ENCODE peak calls at places on chromosome 5, in eight cellular contexts. One of them, this sample, is unnamed.

GRCh38 chr5:173753307-173754168 is 134.6 kb upstream of the CPEB4 start:
- DNase-seq in effector memory CD4-positive, alpha-beta T cell: no peak
- DNase-seq in left lung: no peak
- DNase-seq in ovary: no peak
- DNase-seq in neuronal stem cell: peak; percentile 62
- DNase-seq in Peyer's patch: no peak
- DNase-seq in tibial nerve: no peak
- DNase-seq in GM23248: no peak
- DNase-seq in this sample: no peak

GRCh38 chr5:9545959-9546851 is at the start of gene SEMA5A:
- DNase-seq in tibial nerve: peak; percentile 36
- DNase-seq in left lung: peak; percentile 87
- DNase-seq in effector memory CD4-positive, alpha-beta T cell: peak; percentile 41
- DNase-seq in Peyer's patch: no peak
- DNase-seq in GM23248: peak; percentile 86
- DNase-seq in ovary: peak; percentile 80
- DNase-seq in neuronal stem cell: peak; percentile 73
- DNase-seq in this sample: no peak

GRCh38 chr5:135173662-135174290 is 139.7 kb upstream of the PITX1 start:
- DNase-seq in neuronal stem cell: no peak
- DNase-seq in effector memory CD4-positive, alpha-beta T cell: no peak
- DNase-seq in tibial nerve: no peak
- DNase-seq in left lung: no peak
- DNase-seq in Peyer's patch: no peak
- DNase-seq in GM23248: no peak
- DNase-seq in ovary: no peak
- DNase-seq in this sample: no peak

GRCh38 chr5:135398160-135398854 is 724 bp downstream of the MACROH2A1 start:
- DNase-seq in Peyer's patch: peak; percentile 57
- DNase-seq in effector memory CD4-positive, alpha-beta T cell: peak; percentile 22
- DNase-seq in neuronal stem cell: peak; percentile 44
- DNase-seq in GM23248: peak; percentile 74
- DNase-seq in ovary: peak; percentile 57
- DNase-seq in left lung: peak; percentile 67
- DNase-seq in tibial nerve: no peak
- DNase-seq in this sample: no peak

GRCh38 chr5:76083555-76084495 is 642 bp downstream of the SV2C start:
- DNase-seq in tibial nerve: no peak
- DNase-seq in left lung: no peak
- DNase-seq in Peyer's patch: no peak
- DNase-seq in neuronal stem cell: peak; percentile 46
- DNase-seq in ovary: no peak
- DNase-seq in GM23248: peak; percentile 20
- DNase-seq in effector memory CD4-positive, alpha-beta T cell: no peak
- DNase-seq in this sample: no peak

GRCh38 chr5:53607896-53608295 is 47.5 kb downstream of the NDUFS4 start:
- DNase-seq in Peyer's patch: no peak
- DNase-seq in GM23248: peak; percentile 42
- DNase-seq in neuronal stem cell: no peak
- DNase-seq in left lung: no peak
- DNase-seq in tibial nerve: no peak
- DNase-seq in ovary: no peak
- DNase-seq in effector memory CD4-positive, alpha-beta T cell: no peak
- DNase-seq in this sample: no peak

GRCh38 chr5:37495210-37495609 is 116.1 kb downstream of the WDR70 start:
- DNase-seq in GM23248: peak; percentile 54
- DNase-seq in neuronal stem cell: no peak
- DNase-seq in ovary: no peak
- DNase-seq in effector memory CD4-positive, alpha-beta T cell: no peak
- DNase-seq in tibial nerve: no peak
- DNase-seq in Peyer's patch: no peak
- DNase-seq in left lung: no peak
- DNase-seq in this sample: no peak

GRCh38 chr5:40570408-40571129 is 109.1 kb upstream of the PTGER4 start:
- DNase-seq in GM23248: peak; percentile 85
- DNase-seq in neuronal stem cell: no peak
- DNase-seq in ovary: no peak
- DNase-seq in tibial nerve: no peak
- DNase-seq in Peyer's patch: no peak
- DNase-seq in effector memory CD4-positive, alpha-beta T cell: no peak
- DNase-seq in left lung: no peak
- DNase-seq in this sample: peak; percentile 78

GRCh38 chr5:32916648-32917047 is 205.5 kb downstream of the NPR3 start:
- DNase-seq in GM23248: peak; percentile 62
- DNase-seq in neuronal stem cell: no peak
- DNase-seq in left lung: no peak
- DNase-seq in ovary: peak; percentile 29
- DNase-seq in tibial nerve: no peak
- DNase-seq in effector memory CD4-positive, alpha-beta T cell: no peak
- DNase-seq in Peyer's patch: no peak
- DNase-seq in this sample: peak; percentile 15

GRCh38 chr5:39517800-39518199 is 93.0 kb upstream of the DAB2 start:
- DNase-seq in neuronal stem cell: no peak
- DNase-seq in left lung: no peak
- DNase-seq in effector memory CD4-positive, alpha-beta T cell: no peak
- DNase-seq in Peyer's patch: no peak
- DNase-seq in tibial nerve: no peak
- DNase-seq in ovary: no peak
- DNase-seq in GM23248: peak; percentile 90
- DNase-seq in this sample: no peak

GRCh38 chr5:138241688-138242547 is 28.8 kb upstream of the CDC23 start:
- DNase-seq in left lung: no peak
- DNase-seq in tibial nerve: peak; percentile 9
- DNase-seq in ovary: peak; percentile 22
- DNase-seq in effector memory CD4-positive, alpha-beta T cell: no peak
- DNase-seq in GM23248: peak; percentile 57
- DNase-seq in neuronal stem cell: peak; percentile 39
- DNase-seq in Peyer's patch: no peak
- DNase-seq in this sample: no peak

GRCh38 chr5:78720234-78720985 is 71.8 kb upstream of the LHFPL2 start:
- DNase-seq in effector memory CD4-positive, alpha-beta T cell: no peak
- DNase-seq in tibial nerve: no peak
- DNase-seq in GM23248: no peak
- DNase-seq in neuronal stem cell: peak; percentile 26
- DNase-seq in Peyer's patch: no peak
- DNase-seq in left lung: peak; percentile 66
- DNase-seq in ovary: no peak
- DNase-seq in this sample: no peak
- H3K4me1 ChIP-seq in effector memory CD4-positive, alpha-beta T cell: no peaks in the 10 kb centered on the region
- H3K4me1 ChIP-seq in tibial nerve: no peaks in the 10 kb centered on the region
- H3K4me1 ChIP-seq in GM23248: peaks cover 20% of the 10 kb centered on the region
- H3K4me1 ChIP-seq in neuronal stem cell: peaks cover 10% of the 10 kb centered on the region
- H3K4me1 ChIP-seq in Peyer's patch: peaks cover 8% of the 10 kb centered on the region
- H3K4me1 ChIP-seq in left lung: peaks cover 9% of the 10 kb centered on the region
- H3K4me1 ChIP-seq in ovary: no peaks in the 10 kb centered on the region
- H3K4me1 ChIP-seq in this sample: peaks cover 5% of the 10 kb centered on the region

DNA sequence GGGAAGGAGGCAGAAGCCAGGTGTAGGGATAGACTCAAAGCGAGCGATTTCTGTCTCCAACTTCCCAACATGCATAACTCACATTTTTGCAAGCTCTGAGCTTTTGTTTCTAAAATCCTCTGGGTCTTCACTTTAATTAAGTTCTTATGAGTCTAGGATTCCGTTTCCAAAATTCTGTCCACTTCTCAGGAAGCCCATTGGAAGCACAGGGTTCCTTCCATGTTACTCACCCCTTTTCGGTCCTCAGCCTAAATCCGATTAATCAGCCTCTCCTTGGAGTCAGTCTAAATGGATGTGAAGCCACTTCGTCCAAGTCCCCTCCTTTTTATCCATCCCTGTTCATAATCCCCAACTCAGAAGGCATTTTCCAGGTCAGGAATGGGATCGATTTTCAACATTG is 1.4 kb downstream of the GPX3 start:
- DNase-seq in Peyer's patch: no peak
- DNase-seq in tibial nerve: no peak
- DNase-seq in effector memory CD4-positive, alpha-beta T cell: no peak
- DNase-seq in ovary: no peak
- DNase-seq in GM23248: no peak
- DNase-seq in left lung: no peak
- DNase-seq in neuronal stem cell: no peak
- DNase-seq in this sample: no peak
- H3K4me1 ChIP-seq in Peyer's patch: peaks cover 45% of the 10 kb centered on the region
- H3K4me1 ChIP-seq in tibial nerve: peaks cover 33% of the 10 kb centered on the region
- H3K4me1 ChIP-seq in effector memory CD4-positive, alpha-beta T cell: peaks cover 17% of the 10 kb centered on the region
- H3K4me1 ChIP-seq in ovary: peaks cover 30% of the 10 kb centered on the region
- H3K4me1 ChIP-seq in GM23248: no peaks in the 10 kb centered on the region
- H3K4me1 ChIP-seq in left lung: peaks cover 27% of the 10 kb centered on the region
- H3K4me1 ChIP-seq in neuronal stem cell: no peaks in the 10 kb centered on the region
- H3K4me1 ChIP-seq in this sample: peaks cover 2% of the 10 kb centered on the region

GRCh38 chr5:134055015-134055414 is 50.2 kb upstream of the VDAC1 start:
- DNase-seq in left lung: no peak
- DNase-seq in effector memory CD4-positive, alpha-beta T cell: no peak
- DNase-seq in tibial nerve: no peak
- DNase-seq in Peyer's patch: no peak
- DNase-seq in ovary: no peak
- DNase-seq in neuronal stem cell: no peak
- DNase-seq in GM23248: no peak
- DNase-seq in this sample: no peak
- H3K4me1 ChIP-seq in left lung: no peaks in the 10 kb centered on the region
- H3K4me1 ChIP-seq in effector memory CD4-positive, alpha-beta T cell: peaks cover 21% of the 10 kb centered on the region
- H3K4me1 ChIP-seq in tibial nerve: peaks cover 6% of the 10 kb centered on the region
- H3K4me1 ChIP-seq in Peyer's patch: no peaks in the 10 kb centered on the region
- H3K4me1 ChIP-seq in ovary: no peaks in the 10 kb centered on the region
- H3K4me1 ChIP-seq in neuronal stem cell: peaks cover 8% of the 10 kb centered on the region
- H3K4me1 ChIP-seq in GM23248: peaks cover 23% of the 10 kb centered on the region
- H3K4me1 ChIP-seq in this sample: peaks cover 26% of the 10 kb centered on the region

GRCh38 chr5:10747678-10748622 is 13.1 kb downstream of the DAP start:
- DNase-seq in GM23248: no peak
- DNase-seq in ovary: no peak
- DNase-seq in tibial nerve: no peak
- DNase-seq in neuronal stem cell: no peak
- DNase-seq in left lung: no peak
- DNase-seq in Peyer's patch: no peak
- DNase-seq in effector memory CD4-positive, alpha-beta T cell: no peak
- DNase-seq in this sample: no peak
- H3K4me1 ChIP-seq in GM23248: no peaks in the 10 kb centered on the region
- H3K4me1 ChIP-seq in ovary: peaks cover 5% of the 10 kb centered on the region
- H3K4me1 ChIP-seq in tibial nerve: peaks cover 4% of the 10 kb centered on the region
- H3K4me1 ChIP-seq in neuronal stem cell: no peaks in the 10 kb centered on the region
- H3K4me1 ChIP-seq in left lung: peaks cover 6% of the 10 kb centered on the region
- H3K4me1 ChIP-seq in Peyer's patch: peaks cover 16% of the 10 kb centered on the region
- H3K4me1 ChIP-seq in effector memory CD4-positive, alpha-beta T cell: no peaks in the 10 kb centered on the region
- H3K4me1 ChIP-seq in this sample: no peaks in the 10 kb centered on the region

DNA sequence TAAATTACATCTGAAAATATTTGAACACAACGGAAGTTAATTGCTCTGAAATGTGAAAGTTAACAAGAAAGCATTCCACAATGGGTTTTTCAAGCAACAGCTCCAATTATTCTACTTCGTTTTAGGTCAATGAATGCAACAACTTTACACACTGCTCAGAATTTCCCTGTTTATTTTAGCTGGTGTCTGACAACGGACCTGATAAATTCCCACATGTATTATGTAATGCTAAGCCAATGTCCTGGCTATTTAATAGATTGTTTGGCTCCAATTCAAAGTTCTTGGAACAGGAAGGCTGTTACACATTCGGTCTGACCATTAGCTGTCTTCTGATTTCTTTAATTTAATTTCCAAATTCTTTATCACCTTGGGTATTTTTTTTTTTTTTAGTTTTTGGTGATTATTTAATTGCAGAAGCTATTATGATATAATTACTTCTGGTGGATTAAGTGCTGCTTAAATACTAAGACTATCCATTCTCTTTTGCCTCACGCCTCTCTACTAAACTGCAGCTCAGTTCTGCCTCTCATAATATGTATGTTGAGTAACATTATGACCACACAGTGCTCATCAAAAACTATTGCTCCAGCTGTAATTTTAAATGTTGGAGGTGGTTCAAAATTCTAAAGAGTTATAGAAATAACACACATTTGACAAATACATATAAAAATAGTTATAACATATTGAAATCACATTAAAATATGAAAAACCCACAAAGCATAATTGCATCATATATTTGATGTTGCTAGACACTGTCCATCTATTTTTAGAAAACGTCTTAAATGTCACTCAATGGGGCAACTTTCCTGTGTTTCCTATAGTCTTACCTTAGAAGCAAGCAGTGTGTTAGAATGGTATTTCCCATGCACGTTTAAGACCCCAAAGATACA is 57.8 kb downstream of the MEF2C start:
- DNase-seq in Peyer's patch: no peak
- DNase-seq in effector memory CD4-positive, alpha-beta T cell: no peak
- DNase-seq in ovary: no peak
- DNase-seq in neuronal stem cell: no peak
- DNase-seq in tibial nerve: no peak
- DNase-seq in GM23248: peak; percentile 79
- DNase-seq in left lung: no peak
- DNase-seq in this sample: no peak
- H3K4me1 ChIP-seq in Peyer's patch: no peaks in the 10 kb centered on the region
- H3K4me1 ChIP-seq in effector memory CD4-positive, alpha-beta T cell: no peaks in the 10 kb centered on the region
- H3K4me1 ChIP-seq in ovary: peaks cover 6% of the 10 kb centered on the region
- H3K4me1 ChIP-seq in neuronal stem cell: no peaks in the 10 kb centered on the region
- H3K4me1 ChIP-seq in tibial nerve: peaks cover 15% of the 10 kb centered on the region
- H3K4me1 ChIP-seq in GM23248: peaks cover 51% of the 10 kb centered on the region
- H3K4me1 ChIP-seq in left lung: peaks cover 9% of the 10 kb centered on the region
- H3K4me1 ChIP-seq in this sample: peaks cover 32% of the 10 kb centered on the region

GRCh38 chr5:145921211-145921610 is 15.2 kb upstream of the SH3RF2 start:
- DNase-seq in Peyer's patch: no peak
- DNase-seq in GM23248: peak; percentile 63
- DNase-seq in left lung: no peak
- DNase-seq in tibial nerve: no peak
- DNase-seq in effector memory CD4-positive, alpha-beta T cell: no peak
- DNase-seq in ovary: no peak
- DNase-seq in neuronal stem cell: no peak
- DNase-seq in this sample: no peak
- H3K4me1 ChIP-seq in Peyer's patch: no peaks in the 10 kb centered on the region
- H3K4me1 ChIP-seq in GM23248: peaks cover 39% of the 10 kb centered on the region
- H3K4me1 ChIP-seq in left lung: no peaks in the 10 kb centered on the region
- H3K4me1 ChIP-seq in tibial nerve: no peaks in the 10 kb centered on the region
- H3K4me1 ChIP-seq in effector memory CD4-positive, alpha-beta T cell: no peaks in the 10 kb centered on the region
- H3K4me1 ChIP-seq in ovary: no peaks in the 10 kb centered on the region
- H3K4me1 ChIP-seq in neuronal stem cell: no peaks in the 10 kb centered on the region
- H3K4me1 ChIP-seq in this sample: peaks cover 40% of the 10 kb centered on the region

GRCh38 chr5:26192496-26192895 is 845.9 kb downstream of the CDH9 start:
- DNase-seq in tibial nerve: no peak
- DNase-seq in left lung: no peak
- DNase-seq in neuronal stem cell: no peak
- DNase-seq in GM23248: no peak
- DNase-seq in Peyer's patch: no peak
- DNase-seq in effector memory CD4-positive, alpha-beta T cell: no peak
- DNase-seq in ovary: no peak
- DNase-seq in this sample: peak; percentile 32

GRCh38 chr5:26193626-26194025 is 844.8 kb downstream of the CDH9 start:
- DNase-seq in left lung: no peak
- DNase-seq in GM23248: no peak
- DNase-seq in tibial nerve: no peak
- DNase-seq in neuronal stem cell: no peak
- DNase-seq in effector memory CD4-positive, alpha-beta T cell: no peak
- DNase-seq in Peyer's patch: no peak
- DNase-seq in ovary: no peak
- DNase-seq in this sample: no peak
- H3K4me1 ChIP-seq in left lung: no peaks in the 10 kb centered on the region
- H3K4me1 ChIP-seq in GM23248: no peaks in the 10 kb centered on the region
- H3K4me1 ChIP-seq in tibial nerve: no peaks in the 10 kb centered on the region
- H3K4me1 ChIP-seq in neuronal stem cell: no peaks in the 10 kb centered on the region
- H3K4me1 ChIP-seq in effector memory CD4-positive, alpha-beta T cell: no peaks in the 10 kb centered on the region
- H3K4me1 ChIP-seq in Peyer's patch: no peaks in the 10 kb centered on the region
- H3K4me1 ChIP-seq in ovary: no peaks in the 10 kb centered on the region
- H3K4me1 ChIP-seq in this sample: peaks cover 4% of the 10 kb centered on the region

This sample was measured in Panc1.